ENCODE peak calls at places on chromosomes 11 and 22, in ten cellular contexts. B is Right ventricle myocardium superior, D is foreskin fibroblast, S is MG63, V is BJ, Z is GM13977, T is astrocyte, R is AG08396, X is A172, Y is right lobe of liver. W is an unnamed sample.

GRCh38 chr22:50176850-50177536 is 6.5 kb downstream of the PANX2 start:
- DNase-seq in B (no peak), D (no peak), S (no peak), V (no peak), Z (no peak), T (no peak), R (no peak), X (no peak), Y (peak; percentile 40), W (no peak)

GRCh38 chr11:34745209-34745608 is 124.3 kb downstream of the EHF start:
- DNase-seq in B (no peak), D (no peak), S (no peak), V (no peak), Z (no peak), T (no peak), R (no peak), X (no peak), Y (no peak), W (no peak)

GRCh38 chr11:73320786-73321325 is 12.8 kb downstream of the ARHGEF17 start:
- DNase-seq in B (no peak), D (peak; percentile 64), S (peak; percentile 74), V (no peak), Z (no peak), T (no peak), R (no peak), X (peak; percentile 76), Y (no peak), W (no peak)

GRCh38 chr22:27115816-27116256 is 458.4 kb downstream of the MIAT start:
- DNase-seq in B (no peak), D (peak; percentile 71), S (peak; percentile 84), V (no peak), Z (no peak), T (peak; percentile 96), R (peak; percentile 53), X (peak; percentile 92), Y (no peak), W (no peak)

GRCh38 chr22:45103756-45104155 is 60.0 kb upstream of the NUP50 start:
- DNase-seq in B (no peak), D (no peak), S (no peak), V (no peak), Z (no peak), T (no peak), R (no peak), X (no peak), Y (no peak), W (no peak)

GRCh38 chr11:130095326-130095725 is 25.6 kb downstream of the APLP2 start:
- DNase-seq in B (no peak), D (no peak), S (no peak), V (no peak), Z (no peak), T (no peak), R (no peak), X (no peak), Y (no peak), W (no peak)

GRCh38 chr22:27663812-27664211 is 137.7 kb downstream of the MN1 start:
- DNase-seq in B (no peak), D (no peak), S (no peak), V (no peak), Z (no peak), T (no peak), R (no peak), X (peak; percentile 22), Y (no peak), W (no peak)

GRCh38 chr11:119426142-119426541 is 3.2 kb upstream of the THY1 start:
- DNase-seq in B (no peak), D (no peak), S (no peak), V (no peak), Z (no peak), T (no peak), R (no peak), X (no peak), Y (no peak), W (no peak)

GRCh38 chr22:49017769-49018330 is 809.8 kb downstream of the BRD1 start:
- DNase-seq in B (no peak), D (no peak), S (no peak), V (no peak), Z (no peak), T (no peak), R (no peak), X (no peak), Y (peak; percentile 19), W (no peak)

GRCh38 chr11:105673089-105673488 is 63.2 kb downstream of the GRIA4 start:
- DNase-seq in B (no peak), D (peak; percentile 64), S (peak; percentile 20), V (no peak), Z (no peak), T (peak; percentile 50), R (peak; percentile 34), X (peak; percentile 32), Y (no peak), W (no peak)

GRCh38 chr22:47304854-47305253 is 542.4 kb downstream of the TBC1D22A start:
- DNase-seq in B (no peak), D (no peak), S (no peak), V (no peak), Z (no peak), T (no peak), R (no peak), X (no peak), Y (no peak), W (no peak)

GRCh38 chr11:11998091-11998781 is 10.2 kb downstream of the DKK3 start:
- DNase-seq in B (no peak), D (peak; percentile 91), S (peak; percentile 80), V (peak; percentile 73), Z (no peak), T (peak; percentile 94), R (peak; percentile 84), X (peak; percentile 98), Y (no peak), W (peak; percentile 21)

GRCh38 chr11:17229481-17230152 is 21.8 kb upstream of the PIK3C2A start:
- DNase-seq in B (no peak), D (peak; percentile 16), S (no peak), V (no peak), Z (no peak), T (no peak), R (no peak), X (no peak), Y (no peak), W (no peak)

GRCh38 chr22:48483764-48484528 is 1343.7 kb downstream of the BRD1 start:
- DNase-seq in B (no peak), D (no peak), S (no peak), V (no peak), Z (no peak), T (no peak), R (no peak), X (no peak), Y (no peak), W (no peak)

GRCh38 chr22:46065733-46066454 is 84.4 kb upstream of the PPARA start:
- DNase-seq in B (no peak), D (no peak), S (no peak), V (no peak), Z (no peak), T (peak; percentile 39), R (no peak), X (peak; percentile 23), Y (no peak), W (no peak)

GRCh38 chr11:117443269-117444186 is 115.9 kb downstream of the CEP164 start:
- DNase-seq in B (peak; percentile 79), D (peak; percentile 62), S (peak; percentile 47), V (no peak), Z (peak; percentile 63), T (peak; percentile 9), R (peak; percentile 80), X (no peak), Y (no peak), W (no peak)

GRCh38 chr11:125166347-125166841 is 1.8 kb downstream of the PKNOX2 start:
- DNase-seq in B (peak; percentile 47), D (no peak), S (no peak), V (no peak), Z (peak; percentile 49), T (no peak), R (peak; percentile 33), X (no peak), Y (no peak), W (no peak)

GRCh38 chr11:44968510-44968909 is 17.8 kb upstream of the TP53I11 start:
- DNase-seq in B (no peak), D (peak; percentile 21), S (no peak), V (no peak), Z (no peak), T (no peak), R (no peak), X (no peak), Y (no peak), W (no peak)

GRCh38 chr22:25840883-25841282 is 98.9 kb downstream of the MYO18B start:
- DNase-seq in B (no peak), D (no peak), S (no peak), V (no peak), Z (no peak), T (no peak), R (no peak), X (no peak), Y (no peak), W (no peak)

GRCh38 chr11:47881145-47881544 is 33.0 kb upstream of the NUP160 start:
- DNase-seq in B (peak; percentile 57), D (no peak), S (no peak), V (no peak), Z (no peak), T (no peak), R (no peak), X (no peak), Y (peak; percentile 26), W (no peak)

GRCh38 chr11:43575931-43576833 is 104.4 kb upstream of the HSD17B12 start:
- DNase-seq in B (no peak), D (peak; percentile 11), S (no peak), V (no peak), Z (no peak), T (peak; percentile 38), R (peak; percentile 29), X (no peak), Y (no peak), W (no peak)

GRCh38 chr11:130726234-130726559 is 190.1 kb downstream of the SNX19 start:
- DNase-seq in B (peak; percentile 62), D (peak; percentile 84), S (peak; percentile 75), V (no peak), Z (no peak), T (peak; percentile 83), R (peak; percentile 69), X (no peak), Y (no peak), W (no peak)

GRCh38 chr11:74366576-74366975 is 31.7 kb downstream of the PGM2L1 start:
- DNase-seq in B (no peak), D (peak; percentile 43), S (peak; percentile 4), V (peak; percentile 44), Z (no peak), T (peak; percentile 87), R (peak; percentile 69), X (peak; percentile 64), Y (no peak), W (no peak)

GRCh38 chr11:72703281-72704008 is 29.2 kb upstream of the PDE2A start:
- DNase-seq in B (peak; percentile 88), D (peak; percentile 89), S (peak; percentile 81), V (peak; percentile 48), Z (no peak), T (peak; percentile 48), R (peak; percentile 92), X (peak; percentile 36), Y (no peak), W (no peak)

GRCh38 chr11:28887681-28888080 is 779.5 kb downstream of the METTL15 start:
- DNase-seq in B (no peak), D (no peak), S (no peak), V (no peak), Z (no peak), T (no peak), R (no peak), X (peak; percentile 2), Y (no peak), W (no peak)

GRCh38 chr22:31923166-31923565 is 21.2 kb upstream of the YWHAH start:
- DNase-seq in B (peak; percentile 56), D (no peak), S (no peak), V (no peak), Z (no peak), T (no peak), R (no peak), X (no peak), Y (peak; percentile 55), W (no peak)

GRCh38 chr11:31102875-31103274 is 266.7 kb downstream of the DCDC1 start:
- DNase-seq in B (no peak), D (no peak), S (no peak), V (no peak), Z (no peak), T (no peak), R (no peak), X (no peak), Y (no peak), W (no peak)

GRCh38 chr11:108233277-108233945 is 10.5 kb downstream of the ATM start:
- DNase-seq in B (no peak), D (no peak), S (no peak), V (no peak), Z (no peak), T (no peak), R (no peak), X (no peak), Y (no peak), W (no peak)

W was measured in GM12878.